ENCODE peak calls at places on chromosomes 3 and 15, in four cellular contexts. Z is A549, I is GM12865, E is ovary. U is an unnamed sample.

GRCh38 chr3:39287216-39287858 is 7.5 kb upstream of the CX3CR1 start:
- DNase-seq in E (no peak), Z (no peak), I (no peak), U (no peak)

GRCh38 chr3:197224034-197224444 is 74.4 kb downstream of the DLG1 start:
- DNase-seq in I (peak), Z (peak), E (no peak), U (peak)

GRCh38 chr3:99972380-99973104 is 141.8 kb downstream of the FILIP1L start:
- DNase-seq in Z (no peak), E (no peak), I (no peak), U (no peak)

GRCh38 chr3:146152841-146153240 is 8.1 kb downstream of the PLOD2 start:
- DNase-seq in E (no peak), I (no peak), Z (no peak), U (no peak)

GRCh38 chr15:87267798-87268197 is 988.7 kb downstream of the NTRK3 start:
- DNase-seq in I (no peak), E (no peak), Z (no peak), U (no peak)

GRCh38 chr3:146589899-146590508 is 15.1 kb downstream of the PLSCR5 start:
- DNase-seq in Z (peak), E (no peak), I (peak), U (peak)

GRCh38 chr3:113557374-113557773 is 25.0 kb downstream of the SIDT1 start:
- DNase-seq in I (peak), Z (peak), E (no peak), U (no peak)

GRCh38 chr3:129688310-129688895 is 81.9 kb upstream of the PLXND1 start:
- DNase-seq in I (no peak), E (peak), Z (no peak), U (no peak)

GRCh38 chr15:69976366-69976994 is 121.2 kb downstream of the TLE3 start:
- DNase-seq in I (peak), E (no peak), Z (no peak), U (peak)

GRCh38 chr3:161920196-161920595 is 423.6 kb downstream of the OTOL1 start:
- DNase-seq in Z (no peak), E (no peak), I (no peak), U (no peak)

GRCh38 chr15:25469377-25469776 is 30.6 kb upstream of the UBE3A start:
- DNase-seq in E (no peak), I (no peak), Z (no peak), U (no peak)

GRCh38 chr3:29374255-29374654 is 93.4 kb downstream of the RBMS3 start:
- DNase-seq in Z (no peak), E (no peak), I (no peak), U (no peak)

GRCh38 chr3:133007601-133008000 is 30.6 kb upstream of the TMEM108 start:
- DNase-seq in I (no peak), Z (no peak), E (no peak), U (no peak)

GRCh38 chr3:25906132-25906906 is 116.4 kb downstream of the OXSM start:
- DNase-seq in E (no peak), I (no peak), Z (no peak), U (no peak)

GRCh38 chr3:11548721-11549131 is 95.0 kb downstream of the VGLL4 start:
- DNase-seq in I (no peak), E (no peak), Z (no peak), U (no peak)

GRCh38 chr3:14377838-14378169 is 24.6 kb upstream of the SLC6A6 start:
- DNase-seq in Z (no peak), E (no peak), I (peak), U (peak)

GRCh38 chr3:50237133-50237651 is 1.2 kb downstream of the GNAI2 start:
- DNase-seq in E (no peak), Z (no peak), I (peak), U (no peak)

GRCh38 chr3:141414141-141414689 is 45.9 kb downstream of the ZBTB38 start:
- DNase-seq in Z (no peak), I (no peak), E (no peak), U (peak)

GRCh38 chr15:31373096-31373865 is 46.6 kb downstream of the KLF13 start:
- DNase-seq in E (peak), I (no peak), Z (no peak), U (no peak)

GRCh38 chr3:196711838-196712513 is at the start of the genes CEP19 and PIGX:
- DNase-seq in I (peak), E (peak), Z (peak), U (peak)

GRCh38 chr15:28984421-28985375 is 98.9 kb downstream of the APBA2 start:
- DNase-seq in Z (no peak), I (no peak), E (peak), U (peak)

GRCh38 chr3:137032465-137033120 is 74.8 kb downstream of the IL20RB start:
- DNase-seq in Z (peak), I (peak), E (peak), U (peak)

GRCh38 chr15:39302936-39303335 is 277.9 kb upstream of the THBS1 start:
- DNase-seq in I (no peak), E (no peak), Z (no peak), U (no peak)

GRCh38 chr15:35020974-35021373 is 32.9 kb upstream of the ZNF770 start:
- DNase-seq in I (no peak), E (no peak), Z (no peak), U (no peak)

GRCh38 chr15:90264649-90265048 is 823 bp upstream of the NGRN start:
- DNase-seq in Z (peak), I (peak), E (no peak), U (no peak)

GRCh38 chr3:154862265-154862664 is 217.9 kb upstream of the MME start:
- DNase-seq in E (no peak), I (peak), Z (no peak), U (peak)

GRCh38 chr3:47974974-47975470 is 41.2 kb downstream of the MAP4 start:
- DNase-seq in Z (no peak), I (no peak), E (no peak), U (no peak)

GRCh38 chr15:31461375-31461774 is 134.7 kb downstream of the KLF13 start:
- DNase-seq in I (no peak), Z (no peak), E (no peak), U (no peak)

GRCh38 chr3:14664170-14664569 is 10.8 kb upstream of the C3orf20 start:
- DNase-seq in I (no peak), Z (no peak), E (no peak), U (no peak)

GRCh38 chr3:79767194-79767952 is 425 bp downstream of the ROBO1 start:
- DNase-seq in I (no peak), Z (no peak), E (no peak), U (no peak)

GRCh38 chr3:106421928-106422327 is 553.1 kb upstream of the CBLB start:
- DNase-seq in E (no peak), Z (no peak), I (no peak), U (no peak)

GRCh38 chr3:159937561-159937960 is 51.1 kb upstream of the IL12A start:
- DNase-seq in I (no peak), Z (no peak), E (no peak), U (no peak)

GRCh38 chr15:85475711-85476110 is 95.3 kb downstream of the AKAP13 start:
- DNase-seq in E (no peak), I (no peak), Z (no peak), U (no peak)
- H3K4me3 ChIP-seq in E (no peak), I (no peak), Z (no peak), U (no peak)

GRCh38 chr15:101614001-101614585 is 38.1 kb downstream of the TM2D3 start:
- DNase-seq in I (no peak), E (no peak), Z (no peak), U (no peak)
- H3K4me3 ChIP-seq in I (no peak), E (no peak), Z (no peak), U (no peak)

GRCh38 chr3:115077501-115078250 is 69.4 kb downstream of the ZBTB20 start:
- DNase-seq in E (no peak), I (no peak), Z (no peak), U (no peak)
- H3K4me3 ChIP-seq in E (no peak), I (no peak), Z (no peak), U (no peak)

GRCh38 chr3:13020159-13020558 is 53.1 kb downstream of the IQSEC1 start:
- DNase-seq in Z (no peak), E (no peak), I (no peak), U (no peak)
- H3K4me3 ChIP-seq in Z (no peak), E (no peak), I (peak), U (no peak)

GRCh38 chr3:187746479-187747335 is 1.4 kb upstream of the BCL6 start:
- DNase-seq in I (no peak), E (no peak), Z (no peak), U (no peak)

GRCh38 chr3:187747506-187747905 is 2.2 kb upstream of the BCL6 start:
- DNase-seq in I (no peak), Z (no peak), E (no peak), U (no peak)

GRCh38 chr3:187745201-187746058 is at the start of gene BCL6:
- DNase-seq in E (peak), Z (peak), I (peak), U (peak)

GRCh38 chr3:187744169-187745151 is 808 bp downstream of the BCL6 start:
- DNase-seq in Z (peak), E (peak), I (no peak), U (no peak)

GRCh38 chr3:187746059-187746453 is 788 bp upstream of the BCL6 start:
- DNase-seq in I (no peak), Z (no peak), E (no peak), U (no peak)
- H3K4me3 ChIP-seq in I (no peak), Z (peak), E (peak), U (peak)

GRCh38 chr15:85691350-85692240 is 103.1 kb downstream of the KLHL25 start:
- DNase-seq in I (peak), E (no peak), Z (no peak), U (no peak)

GRCh38 chr15:85688703-85689102 is 106.0 kb downstream of the KLHL25 start:
- DNase-seq in I (peak), Z (no peak), E (no peak), U (peak)

GRCh38 chr15:85690546-85691226 is 104.0 kb downstream of the KLHL25 start:
- DNase-seq in Z (no peak), I (peak), E (no peak), U (no peak)

GRCh38 chr15:85687329-85687728 is 107.4 kb downstream of the KLHL25 start:
- DNase-seq in I (peak), E (no peak), Z (no peak), U (no peak)

DNA sequence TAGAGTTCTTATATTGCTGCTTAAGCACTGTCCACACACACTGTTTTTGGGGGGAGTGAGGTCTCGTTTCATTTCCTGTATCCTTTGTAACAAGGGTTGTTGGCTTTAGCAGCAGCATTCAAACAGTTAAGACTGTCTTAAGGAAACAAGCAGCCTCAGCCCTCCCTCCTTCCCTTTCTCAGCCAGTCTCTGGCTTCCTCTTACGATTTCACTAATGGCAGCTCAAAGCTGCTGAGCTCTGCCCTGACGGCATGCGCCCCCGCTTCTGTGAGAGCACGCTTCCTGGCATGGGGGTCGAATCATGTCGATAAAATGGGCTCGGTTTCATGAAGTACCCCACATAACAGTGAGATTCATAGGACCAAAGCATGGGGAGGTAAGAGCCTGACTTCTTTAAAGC is 105.0 kb downstream of the KLHL25 start:
- DNase-seq in I (peak), E (peak), Z (no peak), U (peak)
- H3K4me3 ChIP-seq in I (peak), E (peak), Z (no peak), U (peak)

U was measured in Jurkat, Clone E6-1.